ENCODE peak calls at places on chromosomes 5 and 9, in seven cellular contexts. M is neural progenitor cell, X is H9, P is mammary epithelial cell, I is keratinocyte, Q is endodermal cell, F is kidney. E is an unnamed sample.

GRCh38 chr5:90446961-90447360 is 27.6 kb downstream of the MBLAC2 start:
- DNase-seq in F (no peak), X (no peak), Q (no peak), P (peak; percentile 8), I (no peak), M (no peak), E (no peak)

GRCh38 chr5:180853522-180853921 is 7.6 kb downstream of the ZFP62 start:
- DNase-seq in P (no peak), Q (no peak), F (no peak), I (no peak), M (no peak), X (no peak), E (no peak)

GRCh38 chr5:137506296-137506695 is 7.2 kb upstream of the SPOCK1 start:
- DNase-seq in P (no peak), I (no peak), M (peak; percentile 53), Q (no peak), X (no peak), F (no peak), E (no peak)

GRCh38 chr9:111902396-111903147 is 6.0 kb downstream of the UGCG start:
- DNase-seq in I (no peak), F (no peak), X (no peak), Q (no peak), P (peak; percentile 44), M (no peak), E (no peak)

GRCh38 chr5:146340260-146341081 is 1.8 kb downstream of the POU4F3 start:
- DNase-seq in P (peak; percentile 42), Q (peak; percentile 91), I (peak; percentile 1), X (peak; percentile 78), F (no peak), M (peak; percentile 92), E (peak; percentile 39)

GRCh38 chr9:115006660-115007059 is 76.3 kb upstream of the TNFSF8 start:
- DNase-seq in X (no peak), M (no peak), Q (no peak), P (peak; percentile 87), I (no peak), F (no peak), E (no peak)

GRCh38 chr5:167488371-167488770 is 803.1 kb upstream of the WWC1 start:
- DNase-seq in X (no peak), I (no peak), M (no peak), Q (no peak), F (no peak), P (peak; percentile 28), E (no peak)

GRCh38 chr9:110579763-110580255 is 268 bp upstream of the SVEP1 start:
- DNase-seq in X (peak; percentile 40), P (peak; percentile 37), F (no peak), Q (peak; percentile 70), M (peak; percentile 69), I (no peak), E (no peak)

GRCh38 chr9:114371986-114372917 is 15.5 kb downstream of the AKNA start:
- DNase-seq in M (no peak), F (peak; percentile 78), X (no peak), P (peak; percentile 37), I (peak; percentile 59), Q (no peak), E (no peak)

GRCh38 chr9:137262909-137263285 is 7.8 kb downstream of the NELFB start:
- DNase-seq in M (no peak), F (peak; percentile 79), Q (peak; percentile 45), P (no peak), I (no peak), X (no peak), E (no peak)

GRCh38 chr9:20701058-20701457 is 17.0 kb downstream of the FOCAD start:
- DNase-seq in F (no peak), Q (no peak), P (no peak), X (no peak), I (no peak), M (no peak), E (no peak)

GRCh38 chr9:96061293-96061987 is 185.9 kb downstream of the ERCC6L2 start:
- DNase-seq in X (peak; percentile 55), Q (peak; percentile 76), P (peak; percentile 11), F (no peak), I (no peak), M (peak; percentile 50), E (no peak)

GRCh38 chr9:93612796-93613154 is 36.4 kb downstream of the PHF2 start:
- DNase-seq in I (no peak), X (no peak), P (peak; percentile 67), Q (peak; percentile 35), F (no peak), M (no peak), E (no peak)

GRCh38 chr5:179805070-179805528 is 1.6 kb downstream of the MGAT4B start:
- DNase-seq in X (no peak), Q (no peak), M (no peak), F (peak; percentile 72), P (no peak), I (no peak), E (peak; percentile 88)

GRCh38 chr9:37747271-37747753 is 6.3 kb upstream of the TRMT10B start:
- DNase-seq in X (peak; percentile 60), Q (peak; percentile 88), M (peak; percentile 72), I (no peak), F (no peak), P (peak; percentile 41), E (peak; percentile 58)

GRCh38 chr9:84701801-84702200 is 32.3 kb downstream of the NTRK2 start:
- DNase-seq in X (no peak), F (no peak), Q (no peak), I (no peak), M (no peak), P (peak; percentile 84), E (no peak)

GRCh38 chr5:37932450-37932849 is 92.6 kb upstream of the GDNF start:
- DNase-seq in P (no peak), I (no peak), M (no peak), F (no peak), X (no peak), Q (no peak), E (no peak)

GRCh38 chr9:133737774-133738038 is 446 bp downstream of the SARDH start:
- DNase-seq in F (no peak), M (no peak), I (no peak), Q (no peak), X (no peak), P (no peak), E (no peak)

GRCh38 chr9:133738039-133738805 is at the start of gene SARDH:
- DNase-seq in P (no peak), F (peak; percentile 90), M (peak; percentile 84), Q (peak; percentile 96), I (no peak), X (peak; percentile 95), E (peak; percentile 45)

GRCh38 chr9:133739408-133740280 is 1.5 kb upstream of the SARDH start:
- DNase-seq in X (no peak), F (peak; percentile 66), P (no peak), Q (no peak), I (no peak), M (no peak), E (no peak)

GRCh38 chr9:133737071-133737773 is 930 bp downstream of the SARDH start:
- DNase-seq in I (no peak), F (peak; percentile 72), M (peak; percentile 1), Q (no peak), P (no peak), X (no peak), E (no peak)

DNA sequence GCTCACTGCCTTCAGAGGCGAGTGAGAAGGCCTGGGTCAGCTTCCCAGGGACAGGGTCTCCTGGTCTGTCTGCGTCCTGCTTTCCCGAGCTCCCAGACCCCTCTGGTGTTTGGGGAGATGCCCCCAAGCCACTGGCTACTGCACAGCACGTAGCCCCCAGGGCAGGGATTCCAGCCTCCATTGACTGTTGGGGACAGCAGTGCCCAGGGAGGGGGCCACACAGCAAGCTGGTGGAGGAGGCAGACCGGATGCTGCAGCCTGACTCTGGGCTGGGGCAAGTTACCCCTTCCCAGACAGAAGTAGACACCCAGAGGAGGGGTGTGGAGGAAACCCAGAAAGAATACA is 626 bp upstream of the SARDH start:
- DNase-seq in Q (no peak), M (no peak), F (peak; percentile 71), P (no peak), I (no peak), X (no peak), E (no peak)
- H3K9ac ChIP-seq in Q (no peak overlapping the region), M (no peak overlapping the region), F (no peak overlapping the region), P (no peak overlapping the region), I (no peak overlapping the region), X (no peak overlapping the region), E (no peak overlapping the region)

GRCh38 chr9:13705913-13706312 is 426.4 kb upstream of the MPDZ start:
- DNase-seq in F (no peak), M (peak; percentile 15), I (no peak), X (no peak), P (no peak), Q (no peak), E (no peak)
- H3K9ac ChIP-seq in F (no peak overlapping the region), M (no peak overlapping the region), I (no peak overlapping the region), X (no peak overlapping the region), P (no peak overlapping the region), Q (no peak overlapping the region), E (no peak overlapping the region)

GRCh38 chr5:133240425-133241091 is 188.7 kb downstream of the HSPA4 start:
- DNase-seq in P (peak; percentile 98), I (peak; percentile 96), Q (no peak), X (no peak), M (no peak), F (no peak), E (peak; percentile 41)

GRCh38 chr5:133242221-133242835 is 190.5 kb downstream of the HSPA4 start:
- DNase-seq in P (no peak), F (no peak), Q (no peak), I (no peak), M (no peak), X (no peak), E (no peak)

GRCh38 chr5:133243196-133243595 is 191.4 kb downstream of the HSPA4 start:
- DNase-seq in I (no peak), M (no peak), F (no peak), P (no peak), X (no peak), Q (no peak), E (no peak)

GRCh38 chr5:133238426-133239205 is 186.8 kb downstream of the HSPA4 start:
- DNase-seq in I (no peak), F (no peak), X (no peak), M (no peak), P (no peak), Q (no peak), E (no peak)

GRCh38 chr5:133241179-133241728 is 189.4 kb downstream of the HSPA4 start:
- DNase-seq in M (no peak), I (no peak), X (no peak), F (no peak), P (no peak), Q (no peak), E (no peak)
- H3K9ac ChIP-seq in M (no peak overlapping the region), I (no peak overlapping the region), X (no peak overlapping the region), F (no peak overlapping the region), P (no peak overlapping the region), Q (no peak overlapping the region), E (no peak overlapping the region)

GRCh38 chr5:96624631-96625030 is 37.5 kb upstream of the CAST start:
- DNase-seq in M (no peak), Q (no peak), F (no peak), X (no peak), P (no peak), I (no peak), E (no peak)

GRCh38 chr5:96629774-96630173 is 32.4 kb upstream of the CAST start:
- DNase-seq in Q (no peak), F (no peak), I (peak; percentile 76), X (no peak), P (peak; percentile 99), M (peak; percentile 44), E (no peak)

GRCh38 chr5:96626956-96627355 is 35.2 kb upstream of the CAST start:
- DNase-seq in Q (no peak), P (peak; percentile 86), X (no peak), F (no peak), I (peak; percentile 48), M (no peak), E (no peak)

GRCh38 chr5:96628406-96628805 is 33.8 kb upstream of the CAST start:
- DNase-seq in M (no peak), I (no peak), F (no peak), X (no peak), P (no peak), Q (no peak), E (no peak)

GRCh38 chr5:96627792-96628191 is 34.4 kb upstream of the CAST start:
- DNase-seq in I (no peak), P (no peak), M (no peak), Q (no peak), X (no peak), F (no peak), E (no peak)
- H3K9ac ChIP-seq in I (peak overlapping the region; percentile 11), P (no peak overlapping the region), M (no peak overlapping the region), Q (no peak overlapping the region), X (no peak overlapping the region), F (no peak overlapping the region), E (no peak overlapping the region)

E was measured in colonic mucosa.